ENCODE peak calls at places on chromosomes 4 and X, in nine cellular contexts. X is T-cell; E is stimulated activated CD4-positive, alpha-beta T cell treated with anti-CD3 and anti-CD28 coated beads, TNF-alpha, amount 100 ng/mL, for 4 hours; V is Peyer's patch; U is erythroblast; D is T-helper 17 cell; S is foreskin fibroblast; A is upper lobe of right lung; G is AG08396. Q is an unnamed sample.

GRCh38 chrX:147953976-147954375 is 27.2 kb upstream of the FMR1NB start:
- DNase-seq in U (no peak), X (no peak), V (no peak), A (no peak), E (no peak), D (no peak), S (peak; percentile 7), G (no peak), Q (no peak)

GRCh38 chrX:12721042-12721441 is 70.2 kb upstream of the PRPS2 start:
- DNase-seq in G (no peak), A (no peak), D (no peak), X (no peak), S (no peak), V (no peak), U (no peak), E (no peak), Q (no peak)

GRCh38 chr4:79364048-79364447 is 38.2 kb upstream of the NAA11 start:
- DNase-seq in U (no peak), G (no peak), E (no peak), A (no peak), X (no peak), S (no peak), V (no peak), D (no peak), Q (no peak)

GRCh38 chrX:63686878-63687714 is 97.9 kb downstream of the ARHGEF9 start:
- DNase-seq in D (no peak), E (no peak), S (peak; percentile 57), U (peak; percentile 14), V (no peak), X (no peak), A (no peak), G (peak; percentile 52), Q (no peak)

GRCh38 chr4:172683016-172683415 is 485.6 kb upstream of the GALNT7 start:
- DNase-seq in S (peak; percentile 36), E (no peak), D (no peak), V (no peak), X (no peak), G (no peak), U (peak; percentile 71), A (no peak), Q (no peak)

GRCh38 chr4:142353149-142353738 is 492.9 kb downstream of the INPP4B start:
- DNase-seq in G (peak; percentile 14), V (no peak), X (no peak), D (no peak), A (no peak), E (no peak), S (peak; percentile 88), U (peak; percentile 33), Q (no peak)

GRCh38 chr4:186227221-186227620 is at the start of gene KLKB1:
- DNase-seq in S (no peak), E (no peak), A (no peak), X (no peak), V (no peak), G (no peak), D (no peak), U (no peak), Q (no peak)

GRCh38 chr4:118180776-118181175 is 146.5 kb downstream of the NDST3 start:
- DNase-seq in E (no peak), D (no peak), A (no peak), U (no peak), V (no peak), S (peak; percentile 74), X (no peak), G (no peak), Q (no peak)

GRCh38 chr4:24915121-24915922 is 2.5 kb upstream of the CCDC149 start:
- DNase-seq in U (no peak), E (no peak), D (no peak), X (no peak), G (no peak), A (no peak), V (no peak), S (no peak), Q (no peak)

GRCh38 chrX:65690057-65690855 is 22.8 kb downstream of the MSN start:
- DNase-seq in S (peak; percentile 78), A (no peak), V (no peak), X (no peak), U (no peak), G (peak; percentile 34), E (no peak), D (no peak), Q (no peak)

GRCh38 chr4:180197471-180197870 is 2045.7 kb upstream of the TENM3 start:
- DNase-seq in S (no peak), V (no peak), A (no peak), D (no peak), E (no peak), X (no peak), G (no peak), U (no peak), Q (no peak)

GRCh38 chrX:46637937-46638336 is 64.4 kb downstream of the CHST7 start:
- DNase-seq in U (peak; percentile 0), S (peak; percentile 56), D (no peak), G (peak; percentile 9), E (no peak), X (no peak), V (no peak), A (no peak), Q (no peak)

GRCh38 chr4:2426711-2427275 is 8.0 kb downstream of the CFAP99 start:
- DNase-seq in A (no peak), G (no peak), E (no peak), V (no peak), U (no peak), X (no peak), D (no peak), S (no peak), Q (no peak)

GRCh38 chr4:127498366-127498765 is 134.4 kb upstream of the INTU start:
- DNase-seq in D (no peak), E (no peak), V (no peak), X (no peak), G (no peak), U (no peak), S (peak; percentile 47), A (no peak), Q (no peak)

GRCh38 chr4:139773560-139774318 is 108.1 kb downstream of the MGST2 start:
- DNase-seq in U (no peak), S (no peak), E (no peak), A (no peak), X (no peak), D (no peak), G (no peak), V (no peak), Q (no peak)

GRCh38 chr4:20554134-20554533 is 146.1 kb upstream of the PACRGL start:
- DNase-seq in U (no peak), X (no peak), E (no peak), S (no peak), V (no peak), A (no peak), D (no peak), G (no peak), Q (no peak)

GRCh38 chrX:17005712-17006372 is 59.4 kb downstream of the REPS2 start:
- DNase-seq in D (no peak), U (no peak), A (no peak), G (no peak), X (no peak), E (no peak), S (no peak), V (no peak), Q (no peak)

GRCh38 chrX:47483310-47484268 is 567 bp upstream of the ZNF41 start:
- DNase-seq in D (no peak), V (peak; percentile 50), U (peak; percentile 38), E (no peak), S (peak; percentile 35), A (peak; percentile 58), G (no peak), X (no peak), Q (no peak)

GRCh38 chr4:139689093-139689722 is 23.6 kb downstream of the MGST2 start:
- DNase-seq in D (no peak), U (no peak), S (no peak), A (no peak), G (no peak), V (peak; percentile 82), X (no peak), E (no peak), Q (no peak)

GRCh38 chr4:42488114-42488513 is 90.8 kb downstream of the SHISA3 start:
- DNase-seq in V (no peak), X (no peak), S (no peak), E (no peak), A (no peak), D (no peak), G (no peak), U (no peak), Q (no peak)

GRCh38 chrX:27918799-27919198 is 62.5 kb downstream of the DCAF8L1 start:
- DNase-seq in V (peak; percentile 15), D (no peak), U (no peak), G (no peak), X (no peak), S (no peak), A (no peak), E (no peak), Q (no peak)

GRCh38 chr4:124060261-124060918 is 652.1 kb downstream of the ANKRD50 start:
- DNase-seq in G (peak; percentile 12), X (no peak), E (no peak), U (no peak), S (peak; percentile 66), V (no peak), A (no peak), D (no peak), Q (peak; percentile 67)

GRCh38 chr4:187726485-187726884 is 269.1 kb upstream of the ZFP42 start:
- DNase-seq in G (no peak), S (no peak), X (no peak), D (no peak), E (no peak), A (no peak), V (no peak), U (no peak), Q (no peak)

GRCh38 chr4:149723065-149723464 is 92.6 kb downstream of the IQCM start:
- DNase-seq in G (no peak), V (no peak), X (no peak), A (no peak), D (no peak), E (no peak), S (no peak), U (no peak), Q (no peak)

GRCh38 chrX:24479924-24480722 is 15.0 kb downstream of the PDK3 start:
- DNase-seq in A (peak; percentile 64), V (peak; percentile 51), U (peak; percentile 32), E (peak; percentile 50), D (peak; percentile 48), S (no peak), X (peak; percentile 79), G (no peak), Q (peak; percentile 55)

GRCh38 chr4:171308661-171309060 is 504.5 kb upstream of the GALNTL6 start:
- DNase-seq in S (no peak), X (no peak), G (no peak), D (no peak), U (no peak), E (no peak), A (no peak), V (no peak), Q (no peak)

GRCh38 chr4:165199722-165200121 is 7.6 kb upstream of the KLHL2 start:
- DNase-seq in G (no peak), E (no peak), U (no peak), V (no peak), A (no peak), S (peak; percentile 59), D (no peak), X (no peak), Q (no peak)

GRCh38 chr4:104571341-104571740 is 76.6 kb upstream of the CXXC4 start:
- DNase-seq in A (no peak), G (no peak), E (no peak), X (no peak), D (no peak), V (no peak), U (no peak), S (no peak), Q (no peak)

GRCh38 chr4:16750216-16750615 is 148.2 kb downstream of the LDB2 start:
- DNase-seq in X (no peak), V (no peak), G (no peak), A (no peak), E (no peak), S (no peak), D (no peak), U (no peak), Q (no peak)

GRCh38 chrX:33923262-33923661 is 208.9 kb downstream of the FAM47A start:
- DNase-seq in G (no peak), V (no peak), U (no peak), E (no peak), X (no peak), D (no peak), A (no peak), S (no peak), Q (no peak)

GRCh38 chrX:102651968-102652744 is 873 bp downstream of the GPRASP1 start:
- DNase-seq in V (no peak), D (peak; percentile 42), G (peak; percentile 36), E (peak; percentile 19), U (peak; percentile 71), X (peak; percentile 64), S (peak; percentile 55), A (no peak), Q (peak; percentile 52)

Q was measured in ureter.